ENCODE peak calls at places on chromosomes 13 and 19, in five cellular contexts. D, S, L, G and J are unnamed samples.

GRCh38 chr13:49669735-49670309 is 21.5 kb downstream of the EBPL start:
- DNase-seq in D (peak; percentile 16), G (peak; percentile 87), S (peak; percentile 71), L (no peak), J (peak; percentile 72)

GRCh38 chr13:24671367-24672117 is 8.7 kb upstream of the ATP12A start:
- DNase-seq in S (peak; percentile 74), L (no peak), G (peak; percentile 89), D (no peak), J (peak; percentile 14)

GRCh38 chr13:21528616-21529015 is 69.5 kb upstream of the ZDHHC20 start:
- DNase-seq in L (no peak), S (peak; percentile 61), G (peak; percentile 63), D (no peak), J (no peak)

GRCh38 chr13:111973186-111974064 is 93.5 kb upstream of the SOX1 start:
- DNase-seq in L (no peak), S (no peak), D (no peak), G (no peak), J (no peak)

GRCh38 chr13:38819053-38819452 is 132.2 kb downstream of the FREM2 start:
- DNase-seq in L (no peak), S (no peak), G (no peak), D (no peak), J (peak; percentile 60)

GRCh38 chr19:46660008-46660517 is 919 bp downstream of the DACT3 start:
- DNase-seq in L (no peak), G (peak; percentile 35), D (peak; percentile 9), S (no peak), J (peak; percentile 54)

GRCh38 chr13:113117335-113117872 is 5.2 kb upstream of the F10 start:
- DNase-seq in G (peak; percentile 54), L (no peak), S (no peak), D (no peak), J (no peak)

GRCh38 chr19:35404879-35405622 is 34.2 kb downstream of the GPR42 start:
- DNase-seq in L (no peak), G (peak; percentile 76), D (peak; percentile 73), S (peak; percentile 27), J (no peak)

GRCh38 chr19:3283246-3283751 is 58.8 kb downstream of the CELF5 start:
- DNase-seq in S (no peak), L (no peak), G (no peak), D (no peak), J (no peak)

GRCh38 chr19:10568444-10568825 is 344 bp downstream of the CDKN2D start:
- DNase-seq in D (peak; percentile 59), L (no peak), G (no peak), S (peak; percentile 35), J (no peak)

GRCh38 chr19:2722541-2723344 is 1.6 kb upstream of the DIRAS1 start:
- DNase-seq in D (no peak), G (peak; percentile 96), L (no peak), S (peak; percentile 59), J (no peak)

GRCh38 chr19:12723643-12724426 is at the start of gene TNPO2:
- DNase-seq in S (peak; percentile 67), G (peak; percentile 65), L (peak; percentile 38), D (peak; percentile 79), J (peak; percentile 44)

GRCh38 chr19:32416749-32417469 is 11.3 kb downstream of the DPY19L3 start:
- DNase-seq in L (no peak), G (peak; percentile 21), D (no peak), S (no peak), J (no peak)

GRCh38 chr19:32606289-32606688 is 25.3 kb downstream of the PDCD5 start:
- DNase-seq in L (no peak), D (no peak), G (no peak), S (no peak), J (no peak)